ENCODE peak calls at places on chromosome 19, in six cellular contexts. A is fibroblast of villous mesenchyme; L is cardiac muscle cell; K is CD4-positive, alpha-beta T cell; Q is bronchial epithelial cell; T is Peyer's patch. N is an unnamed sample.

GRCh38 chr19:15330801-15331418 is 1.4 kb downstream of the BRD4 start:
- DNase-seq in A (peak; percentile 83), L (peak; percentile 64), K (no peak), Q (peak; percentile 85), T (no peak), N (no peak)

GRCh38 chr19:33558846-33559245 is 37.3 kb upstream of the PEPD start:
- DNase-seq in A (no peak), L (no peak), K (no peak), Q (peak; percentile 14), T (no peak), N (no peak)

GRCh38 chr19:1073956-1074511 is 7.1 kb downstream of the ARHGAP45 start:
- DNase-seq in A (no peak), L (no peak), K (no peak), Q (no peak), T (no peak), N (no peak)

GRCh38 chr19:12333162-12334159 is at the start of gene ZNF563:
- DNase-seq in A (peak; percentile 80), L (peak; percentile 96), K (peak; percentile 98), Q (peak; percentile 90), T (peak; percentile 100), N (peak; percentile 94)

GRCh38 chr19:5916201-5916708 is 2.2 kb downstream of the CAPS start:
- DNase-seq in A (no peak), L (no peak), K (no peak), Q (no peak), T (no peak), N (no peak)

GRCh38 chr19:3725640-3726310 is 17.6 kb downstream of the TJP3 start:
- DNase-seq in A (no peak), L (peak; percentile 20), K (no peak), Q (no peak), T (no peak), N (no peak)

GRCh38 chr19:32457540-32457939 is 52.0 kb downstream of the DPY19L3 start:
- DNase-seq in A (no peak), L (no peak), K (no peak), Q (no peak), T (no peak), N (no peak)

GRCh38 chr19:55616395-55616875 is 7.9 kb downstream of the ZNF784 start:
- DNase-seq in A (no peak), L (no peak), K (no peak), Q (no peak), T (no peak), N (no peak)

GRCh38 chr19:10583021-10583776 is 3.9 kb downstream of the AP1M2 start:
- DNase-seq in A (no peak), L (no peak), K (no peak), Q (no peak), T (no peak), N (no peak)

GRCh38 chr19:19185853-19186728 is 5.9 kb downstream of the BORCS8 start:
- DNase-seq in A (peak; percentile 43), L (peak; percentile 56), K (peak; percentile 47), Q (peak; percentile 27), T (no peak), N (peak; percentile 62)

GRCh38 chr19:52227196-52227940 is 37.5 kb downstream of the PPP2R1A start:
- DNase-seq in A (no peak), L (no peak), K (no peak), Q (no peak), T (no peak), N (no peak)

GRCh38 chr19:1400281-1401137 is 833 bp downstream of the GAMT start:
- DNase-seq in A (no peak), L (peak; percentile 22), K (no peak), Q (no peak), T (no peak), N (peak; percentile 67)

GRCh38 chr19:46608178-46608577 is 7.0 kb downstream of the CALM3 start:
- DNase-seq in A (no peak), L (no peak), K (no peak), Q (no peak), T (peak; percentile 13), N (no peak)

GRCh38 chr19:19179548-19180441 is 9.7 kb upstream of the MEF2B start:
- DNase-seq in A (no peak), L (no peak), K (no peak), Q (no peak), T (no peak), N (no peak)

GRCh38 chr19:50878851-50879250 is 5.6 kb downstream of the KLK2 start:
- DNase-seq in A (no peak), L (no peak), K (no peak), Q (no peak), T (no peak), N (no peak)

GRCh38 chr19:33578697-33579096 is 43.1 kb upstream of the CHST8 start:
- DNase-seq in A (no peak), L (no peak), K (no peak), Q (no peak), T (no peak), N (no peak)

GRCh38 chr19:2048959-2049740 is 1.9 kb downstream of the MKNK2 start:
- DNase-seq in A (no peak), L (no peak), K (no peak), Q (no peak), T (no peak), N (no peak)

GRCh38 chr19:405138-405965 is 3.6 kb downstream of the C2CD4C start:
- DNase-seq in A (no peak), L (no peak), K (no peak), Q (no peak), T (no peak), N (no peak)

GRCh38 chr19:58511353-58512208 is at the start of gene SLC27A5:
- DNase-seq in A (no peak), L (no peak), K (no peak), Q (no peak), T (no peak), N (no peak)

GRCh38 chr19:30567535-30568232 is 195.5 kb downstream of the ZNF536 start:
- DNase-seq in A (no peak), L (no peak), K (no peak), Q (no peak), T (no peak), N (no peak)

GRCh38 chr19:38735257-38735686 is 9.0 kb downstream of the CAPN12 start:
- DNase-seq in A (no peak), L (no peak), K (no peak), Q (no peak), T (peak; percentile 51), N (peak; percentile 63)

GRCh38 chr19:1063909-1064660 is 2.9 kb upstream of the ARHGAP45 start:
- DNase-seq in A (no peak), L (no peak), K (no peak), Q (no peak), T (no peak), N (no peak)

GRCh38 chr19:55809381-55810058 is 22.3 kb downstream of the NLRP11 start:
- DNase-seq in A (peak; percentile 36), L (peak; percentile 48), K (no peak), Q (peak; percentile 17), T (peak; percentile 63), N (peak; percentile 46)

GRCh38 chr19:10544242-10544752 is 593 bp downstream of the ATG4D start:
- DNase-seq in A (no peak), L (no peak), K (no peak), Q (no peak), T (peak; percentile 53), N (peak; percentile 54)

GRCh38 chr19:43572172-43572588 is 3.1 kb downstream of the XRCC1 start:
- DNase-seq in A (no peak), L (no peak), K (no peak), Q (no peak), T (no peak), N (no peak)

DNA sequence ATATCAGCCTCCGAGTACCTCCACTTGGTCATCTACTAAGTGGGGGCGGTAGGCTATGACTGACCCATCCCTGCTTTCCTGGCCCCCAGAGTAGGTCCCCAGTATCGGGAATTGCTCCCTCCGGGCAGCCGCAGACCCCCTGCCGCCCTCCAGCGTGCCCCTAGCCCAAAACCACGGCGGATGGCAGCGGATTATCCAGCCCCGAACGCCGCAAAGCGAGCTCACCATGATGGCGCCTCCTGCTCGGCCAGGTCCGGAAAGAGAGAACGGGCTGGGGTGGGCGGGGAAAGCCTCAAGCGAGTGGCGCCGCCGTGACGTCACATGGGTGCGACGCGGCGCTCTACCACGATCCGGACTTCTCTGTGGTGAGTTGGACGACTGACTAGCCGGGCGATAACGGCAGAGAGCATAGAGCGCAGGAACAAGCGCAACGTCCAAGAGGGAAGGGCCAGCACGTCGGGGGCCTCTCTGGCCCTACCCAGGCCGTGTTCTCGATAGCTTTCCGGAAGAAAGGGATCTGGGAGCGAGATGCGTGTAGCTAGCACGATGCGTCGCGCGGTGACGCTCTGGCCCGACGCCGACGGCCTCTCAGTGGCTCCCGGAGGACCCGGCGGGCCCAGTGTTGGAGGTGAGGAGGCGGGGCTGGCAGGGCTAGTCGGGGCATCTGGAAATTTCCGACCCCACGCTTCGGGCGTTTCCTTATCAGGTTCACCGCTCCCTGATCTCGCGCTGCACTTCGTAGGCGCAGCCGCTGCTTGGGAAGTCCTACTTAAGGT is at the start of the genes RPL18 and SPHK2:
- DNase-seq in A (peak; percentile 100), L (peak; percentile 100), K (peak; percentile 93), Q (peak; percentile 97), T (peak; percentile 94), N (peak; percentile 99)
- TF ChIP-seq CTCF in A (no peak), L (no peak), K (no peak), Q (no peak), T (no peak), N (no peak)

GRCh38 chr19:45187421-45188100 is 9.0 kb downstream of the BLOC1S3 start:
- DNase-seq in A (no peak), L (no peak), K (no peak), Q (no peak), T (no peak), N (peak; percentile 81)

GRCh38 chr19:45189971-45190370 is 11.4 kb downstream of the BLOC1S3 start:
- DNase-seq in A (no peak), L (no peak), K (no peak), Q (no peak), T (no peak), N (no peak)

GRCh38 chr19:45186509-45187334 is 8.1 kb downstream of the BLOC1S3 start:
- DNase-seq in A (no peak), L (no peak), K (no peak), Q (no peak), T (no peak), N (no peak)

GRCh38 chr19:45195764-45196163 is 17.2 kb downstream of the BLOC1S3 start:
- DNase-seq in A (no peak), L (no peak), K (no peak), Q (no peak), T (no peak), N (no peak)

GRCh38 chr19:45191324-45191845 is 12.8 kb downstream of the BLOC1S3 start:
- DNase-seq in A (no peak), L (no peak), K (no peak), Q (peak; percentile 94), T (no peak), N (no peak)
- TF ChIP-seq CTCF in A (no peak), L (no peak), K (no peak), Q (peak; percentile 10), T (no peak), N (no peak)

GRCh38 chr19:4829001-4829712 is 2.4 kb downstream of the TICAM1 start:
- DNase-seq in A (no peak), L (no peak), K (no peak), Q (no peak), T (peak; percentile 49), N (peak; percentile 44)
- TF ChIP-seq CTCF in A (no peak), L (no peak), K (no peak), Q (peak; percentile 9), T (peak; percentile 6), N (no peak)

DNA sequence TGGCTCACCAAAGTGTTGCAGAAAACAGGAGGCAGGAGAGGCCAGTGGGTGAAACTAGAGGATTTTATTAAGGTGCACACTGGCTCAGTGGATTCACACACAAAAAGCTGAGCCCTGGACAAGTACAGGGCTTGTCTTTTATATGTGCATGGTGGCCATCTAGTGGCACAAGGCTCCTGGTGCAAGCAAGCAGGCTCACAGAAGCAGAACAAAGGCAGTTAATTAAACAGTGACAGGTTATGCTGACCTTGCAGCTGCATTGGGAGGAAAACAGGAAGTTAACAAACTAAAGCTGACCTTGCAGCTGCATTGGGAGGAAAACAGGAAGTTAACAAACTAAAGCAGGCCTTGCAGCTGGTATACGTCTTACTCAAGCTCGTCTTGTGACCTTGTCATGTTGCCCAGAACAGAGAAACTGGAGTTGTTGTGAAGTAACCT is 65.3 kb upstream of the ZNF681 start:
- DNase-seq in A (no peak), L (peak; percentile 1), K (no peak), Q (peak; percentile 2), T (no peak), N (no peak)
- TF ChIP-seq CTCF in A (no peak), L (no peak), K (no peak), Q (no peak), T (no peak), N (no peak)

N was measured in GM13976.